ENCODE peak calls at places on chromosomes 12 and 14, in eight cellular contexts. One of them, this sample, is unnamed.
A peak's percentile ranks its signal among the peaks of the same experiment; 100 is the strongest.

GRCh38 chr14:52686176-52686575 is 9.2 kb downstream of the ERO1A start:
- DNase-seq in kidney epithelial cell: no peak
- DNase-seq in HS-5: no peak
- DNase-seq in NCI-H69: peak; percentile 67
- DNase-seq in posterior cingulate gyrus: no peak
- DNase-seq in fibroblast of pulmonary artery: no peak
- DNase-seq in testis: no peak
- DNase-seq in left ventricle myocardium inferior: no peak
- DNase-seq in this sample: no peak

GRCh38 chr12:15629108-15629507 is 160.1 kb downstream of the EPS8 start:
- DNase-seq in kidney epithelial cell: peak; percentile 83
- DNase-seq in HS-5: peak; percentile 92
- DNase-seq in NCI-H69: no peak
- DNase-seq in posterior cingulate gyrus: no peak
- DNase-seq in fibroblast of pulmonary artery: peak; percentile 99
- DNase-seq in testis: peak; percentile 87
- DNase-seq in left ventricle myocardium inferior: peak; percentile 36
- DNase-seq in this sample: peak; percentile 95

GRCh38 chr12:9064815-9065606 is 50.7 kb downstream of the A2M start:
- DNase-seq in kidney epithelial cell: peak; percentile 23
- DNase-seq in HS-5: no peak
- DNase-seq in NCI-H69: peak; percentile 20
- DNase-seq in posterior cingulate gyrus: peak; percentile 56
- DNase-seq in fibroblast of pulmonary artery: peak; percentile 41
- DNase-seq in testis: peak; percentile 85
- DNase-seq in left ventricle myocardium inferior: peak; percentile 79
- DNase-seq in this sample: no peak

GRCh38 chr12:15698377-15698867 is 90.8 kb downstream of the EPS8 start:
- DNase-seq in kidney epithelial cell: no peak
- DNase-seq in HS-5: no peak
- DNase-seq in NCI-H69: no peak
- DNase-seq in posterior cingulate gyrus: no peak
- DNase-seq in fibroblast of pulmonary artery: no peak
- DNase-seq in testis: peak; percentile 51
- DNase-seq in left ventricle myocardium inferior: no peak
- DNase-seq in this sample: no peak

GRCh38 chr14:53550776-53551175 is 397.7 kb upstream of the DDHD1 start:
- DNase-seq in kidney epithelial cell: no peak
- DNase-seq in HS-5: no peak
- DNase-seq in NCI-H69: no peak
- DNase-seq in posterior cingulate gyrus: no peak
- DNase-seq in fibroblast of pulmonary artery: no peak
- DNase-seq in testis: no peak
- DNase-seq in left ventricle myocardium inferior: no peak
- DNase-seq in this sample: no peak

GRCh38 chr12:90621927-90622326 is 333.0 kb downstream of the CCER1 start:
- DNase-seq in kidney epithelial cell: no peak
- DNase-seq in HS-5: no peak
- DNase-seq in NCI-H69: no peak
- DNase-seq in posterior cingulate gyrus: no peak
- DNase-seq in fibroblast of pulmonary artery: peak; percentile 51
- DNase-seq in testis: no peak
- DNase-seq in left ventricle myocardium inferior: no peak
- DNase-seq in this sample: peak; percentile 15

GRCh38 chr12:64618953-64619590 is 8.8 kb downstream of the RASSF3 start:
- DNase-seq in kidney epithelial cell: no peak
- DNase-seq in HS-5: no peak
- DNase-seq in NCI-H69: peak; percentile 79
- DNase-seq in posterior cingulate gyrus: no peak
- DNase-seq in fibroblast of pulmonary artery: peak; percentile 80
- DNase-seq in testis: no peak
- DNase-seq in left ventricle myocardium inferior: no peak
- DNase-seq in this sample: no peak

GRCh38 chr12:94898388-94898787 is 105.1 kb downstream of the NDUFA12 start:
- DNase-seq in kidney epithelial cell: no peak
- DNase-seq in HS-5: no peak
- DNase-seq in NCI-H69: peak; percentile 7
- DNase-seq in posterior cingulate gyrus: no peak
- DNase-seq in fibroblast of pulmonary artery: peak; percentile 14
- DNase-seq in testis: no peak
- DNase-seq in left ventricle myocardium inferior: no peak
- DNase-seq in this sample: no peak

GRCh38 chr14:67798731-67799130 is 17.7 kb downstream of the ZFYVE26 start:
- DNase-seq in kidney epithelial cell: no peak
- DNase-seq in HS-5: no peak
- DNase-seq in NCI-H69: no peak
- DNase-seq in posterior cingulate gyrus: no peak
- DNase-seq in fibroblast of pulmonary artery: no peak
- DNase-seq in testis: no peak
- DNase-seq in left ventricle myocardium inferior: no peak
- DNase-seq in this sample: no peak